ENCODE peak calls at places on chromosomes 3 and 15, in ten cellular contexts. W is Peyer's patch; S is PC-3; G is IMR-90; Z is mesenchymal stem cell; H is CD8-positive, alpha-beta memory T cell; Y is psoas muscle; L is thyroid gland; B is Panc1; D is tibial nerve. C is an unnamed sample.

GRCh38 chr3:36894924-36895323 is 49.9 kb downstream of the TRANK1 start:
- DNase-seq in Z (no peak), Y (no peak), S (no peak), B (no peak), H (no peak), D (no peak), W (no peak), L (no peak), G (no peak), C (no peak)

GRCh38 chr15:57595011-57595866 is 3.5 kb downstream of the MYZAP start:
- DNase-seq in Z (no peak), W (no peak), D (no peak), B (no peak), H (no peak), Y (no peak), L (no peak), G (no peak), S (no peak), C (no peak)

GRCh38 chr3:136247855-136248254 is 2.3 kb upstream of the PCCB start:
- DNase-seq in Z (no peak), B (no peak), D (no peak), H (no peak), L (no peak), G (no peak), S (no peak), Y (no peak), W (no peak), C (no peak)

GRCh38 chr3:126419151-126419703 is 24.5 kb downstream of the CFAP100 start:
- DNase-seq in H (no peak), L (no peak), B (no peak), D (no peak), Y (no peak), S (no peak), G (no peak), Z (no peak), W (peak; percentile 36), C (no peak)

GRCh38 chr3:84547971-84548970 is 410.5 kb upstream of the CADM2 start:
- DNase-seq in B (peak; percentile 12), H (peak; percentile 34), Z (no peak), Y (peak; percentile 10), G (no peak), S (peak; percentile 66), W (no peak), D (no peak), L (peak; percentile 18), C (no peak)

GRCh38 chr3:173653781-173654180 is 256.2 kb downstream of the NLGN1 start:
- DNase-seq in D (no peak), W (no peak), Z (no peak), L (no peak), S (peak; percentile 14), B (no peak), G (peak; percentile 29), Y (no peak), H (no peak), C (no peak)

GRCh38 chr15:38557855-38558713 is 6.5 kb downstream of the RASGRP1 start:
- DNase-seq in G (no peak), L (no peak), W (no peak), Z (no peak), H (no peak), S (no peak), B (no peak), D (no peak), Y (no peak), C (no peak)

GRCh38 chr3:85567074-85567676 is 608.4 kb downstream of the CADM2 start:
- DNase-seq in L (peak; percentile 35), H (no peak), G (peak; percentile 29), D (peak; percentile 60), W (no peak), S (peak; percentile 71), Y (peak; percentile 15), Z (no peak), B (no peak), C (no peak)

GRCh38 chr3:180421711-180422110 is 180.3 kb upstream of the TTC14 start:
- DNase-seq in Z (no peak), L (no peak), B (no peak), Y (no peak), S (no peak), H (no peak), W (no peak), G (peak; percentile 7), D (no peak), C (no peak)

GRCh38 chr3:34878488-34878887 is 760.8 kb upstream of the ARPP21 start:
- DNase-seq in B (no peak), L (no peak), W (no peak), H (no peak), G (no peak), S (no peak), Z (no peak), Y (no peak), D (no peak), C (no peak)

GRCh38 chr15:29863438-29863837 is 41.2 kb upstream of the TJP1 start:
- DNase-seq in W (no peak), G (no peak), H (no peak), Y (no peak), L (no peak), B (no peak), S (no peak), D (no peak), Z (no peak), C (no peak)

GRCh38 chr3:147415337-147415736 is 6.2 kb downstream of the ZIC1 start:
- DNase-seq in Y (no peak), H (no peak), G (no peak), S (no peak), L (no peak), W (no peak), B (no peak), Z (no peak), D (no peak), C (no peak)

GRCh38 chr3:140848675-140849074 is 93.0 kb upstream of the SLC25A36 start:
- DNase-seq in S (no peak), W (no peak), L (no peak), Z (no peak), Y (no peak), H (no peak), D (no peak), G (no peak), B (no peak), C (no peak)

GRCh38 chr3:138450704-138451424 is 16.4 kb downstream of the ESYT3 start:
- DNase-seq in L (no peak), H (no peak), S (no peak), Y (no peak), B (no peak), G (no peak), D (no peak), Z (no peak), W (peak; percentile 7), C (no peak)

GRCh38 chr3:194688946-194689345 is 3.3 kb downstream of the FAM43A start:
- DNase-seq in D (no peak), Z (no peak), Y (no peak), B (no peak), W (no peak), H (no peak), G (no peak), S (no peak), L (no peak), C (no peak)

GRCh38 chr3:32237670-32238026 is 832 bp upstream of the CMTM8 start:
- DNase-seq in B (no peak), D (no peak), S (no peak), L (no peak), Z (no peak), Y (no peak), W (no peak), H (no peak), G (no peak), C (no peak)

GRCh38 chr3:18758047-18758704 is 333.0 kb upstream of the SATB1 start:
- DNase-seq in B (peak; percentile 20), G (no peak), H (peak; percentile 50), Y (no peak), S (peak; percentile 99), L (peak; percentile 9), Z (peak; percentile 20), D (peak; percentile 13), W (peak; percentile 48), C (no peak)

GRCh38 chr3:58394339-58394738 is 39.3 kb downstream of the PDHB start:
- DNase-seq in B (no peak), H (no peak), L (no peak), G (no peak), Z (no peak), S (no peak), D (no peak), W (no peak), Y (no peak), C (no peak)
- H3K36me3 ChIP-seq in B (no peaks in the 10 kb centered on the region), H (peaks cover 21% of the 10 kb centered on the region), L (peaks cover 46% of the 10 kb centered on the region), G (peaks cover 38% of the 10 kb centered on the region), Z (peaks cover 18% of the 10 kb centered on the region), S (peaks cover 4% of the 10 kb centered on the region), D (peaks cover 33% of the 10 kb centered on the region), W (no peaks in the 10 kb centered on the region), Y (peaks cover 8% of the 10 kb centered on the region), C (peaks cover 11% of the 10 kb centered on the region)

DNA sequence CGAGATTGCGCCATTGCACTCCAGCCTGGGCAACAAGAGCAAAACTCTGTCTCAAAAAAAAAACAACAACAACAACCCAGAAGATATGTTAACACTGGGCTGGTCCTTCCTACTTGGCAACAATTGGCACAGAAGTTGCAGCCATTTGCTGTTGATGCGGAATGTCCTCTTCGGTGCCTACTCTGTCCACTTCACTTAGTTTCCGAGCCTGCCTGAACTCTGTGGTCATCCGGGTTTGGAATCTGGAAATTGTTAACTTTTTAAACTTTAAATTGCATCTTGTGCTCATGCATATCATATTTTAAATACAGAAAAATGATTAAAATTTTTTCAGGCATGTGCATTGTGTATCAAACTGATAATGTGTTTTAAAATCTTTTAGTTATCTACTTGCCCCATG is 81.5 kb downstream of the FNDC3B start:
- DNase-seq in H (no peak), W (no peak), Y (no peak), L (no peak), B (no peak), G (no peak), D (no peak), Z (no peak), S (no peak), C (no peak)
- H3K27ac ChIP-seq in H (no peak overlapping the region), W (no peak overlapping the region), Y (no peak overlapping the region), L (no peak overlapping the region), B (no peak overlapping the region), G (no peak overlapping the region), D (no peak overlapping the region), Z (no peak overlapping the region), S (no peak overlapping the region), C (no peak overlapping the region)

DNA sequence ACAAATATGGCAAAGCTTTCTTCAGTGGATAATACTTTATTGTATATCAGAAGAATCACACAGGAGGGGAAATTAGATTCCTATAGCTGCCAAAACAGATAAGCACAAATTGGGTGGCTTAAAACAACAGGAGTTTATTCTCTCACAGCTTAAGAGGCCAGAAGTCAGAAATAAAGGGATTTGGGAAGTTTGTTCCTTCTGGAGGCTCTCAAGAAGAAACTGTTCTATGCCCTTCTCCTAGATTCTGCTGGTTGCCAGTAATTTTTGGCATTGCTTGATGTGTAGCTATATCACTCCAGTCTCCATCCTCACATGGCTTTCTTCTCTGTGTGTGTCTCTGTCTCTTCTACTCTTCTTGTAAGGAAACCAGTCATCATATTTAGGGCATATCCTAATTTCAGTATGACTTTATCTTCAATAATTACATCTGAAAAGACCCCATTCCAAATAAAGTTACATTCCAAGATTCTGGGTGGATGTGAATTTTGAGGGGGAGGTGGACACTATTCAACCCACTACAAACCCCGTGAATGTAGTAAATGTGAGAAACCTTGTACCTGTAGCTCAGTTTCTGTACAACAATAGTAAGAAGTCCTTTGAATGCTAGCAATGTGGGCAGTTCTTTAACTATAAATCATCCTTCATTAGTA is 22.2 kb upstream of the WNT7A start:
- DNase-seq in S (no peak), D (no peak), G (no peak), L (no peak), W (no peak), B (no peak), Z (no peak), Y (no peak), H (no peak), C (no peak)
- H3K9me3 ChIP-seq in S (peaks cover 59% of the 10 kb centered on the region), D (no peaks in the 10 kb centered on the region), G (peaks cover 13% of the 10 kb centered on the region), L (no peaks in the 10 kb centered on the region), W (peaks cover 66% of the 10 kb centered on the region), B (peaks cover 20% of the 10 kb centered on the region), Z (peaks cover 91% of the 10 kb centered on the region), Y (peaks cover 46% of the 10 kb centered on the region), H (peaks cover 39% of the 10 kb centered on the region), C (no peaks in the 10 kb centered on the region)

GRCh38 chr3:43345246-43345645 is 58.9 kb downstream of the SNRK start:
- DNase-seq in Z (no peak), L (no peak), D (no peak), G (no peak), B (no peak), Y (no peak), W (no peak), S (no peak), H (no peak), C (no peak)
- H3K36me3 ChIP-seq in Z (peaks cover 44% of the 10 kb centered on the region), L (peaks cover 45% of the 10 kb centered on the region), D (peaks cover 21% of the 10 kb centered on the region), G (peaks cover 45% of the 10 kb centered on the region), B (peaks cover 2% of the 10 kb centered on the region), Y (peaks cover 13% of the 10 kb centered on the region), W (no peaks in the 10 kb centered on the region), S (peaks cover 82% of the 10 kb centered on the region), H (peaks cover 51% of the 10 kb centered on the region), C (peaks cover 59% of the 10 kb centered on the region)

C was measured in SJSA1.